ENCODE peak calls at places on chromosomes 4 and X, in seven cellular contexts. P is upper lobe of left lung; K is astrocyte; B is CD8-positive, alpha-beta memory T cell; J is left lung; O is right cardiac atrium; Y is lung. T is an unnamed sample.

GRCh38 chr4:149645790-149646189 is 169.9 kb downstream of the IQCM start:
- DNase-seq in P (no peak), K (no peak), B (no peak), J (no peak), O (no peak), Y (no peak), T (no peak)

GRCh38 chrX:26262121-26262523 is 46.2 kb downstream of the MAGEB5 start:
- DNase-seq in P (no peak), K (peak), B (no peak), J (no peak), O (no peak), Y (no peak), T (no peak)

GRCh38 chr4:183987987-183988392 is 82.9 kb downstream of the STOX2 start:
- DNase-seq in P (peak), K (peak), B (no peak), J (no peak), O (peak), Y (peak), T (no peak)

GRCh38 chrX:108122748-108123147 is 31.2 kb downstream of the ATG4A start:
- DNase-seq in P (no peak), K (peak), B (no peak), J (no peak), O (no peak), Y (no peak), T (no peak)

GRCh38 chr4:189083769-189084168 is 856.9 kb upstream of the FRG1 start:
- DNase-seq in P (no peak), K (no peak), B (no peak), J (no peak), O (no peak), Y (no peak), T (no peak)

GRCh38 chr4:8188743-8189550 is 10.1 kb upstream of the SH3TC1 start:
- DNase-seq in P (peak), K (no peak), B (no peak), J (peak), O (peak), Y (peak), T (no peak)

GRCh38 chr4:101304916-101305315 is 42.4 kb downstream of the PPP3CA start:
- DNase-seq in P (no peak), K (peak), B (no peak), J (no peak), O (no peak), Y (no peak), T (no peak)

GRCh38 chr4:165656829-165657467 is 216.1 kb upstream of the TLL1 start:
- DNase-seq in P (no peak), K (no peak), B (no peak), J (no peak), O (no peak), Y (no peak), T (no peak)

GRCh38 chrX:65667503-65668355 is at the start of gene MSN:
- DNase-seq in P (peak), K (no peak), B (peak), J (peak), O (peak), Y (peak), T (peak)

GRCh38 chrX:63424063-63424462 is 72.9 kb upstream of the SPIN4 start:
- DNase-seq in P (no peak), K (no peak), B (no peak), J (no peak), O (no peak), Y (no peak), T (no peak)

DNA sequence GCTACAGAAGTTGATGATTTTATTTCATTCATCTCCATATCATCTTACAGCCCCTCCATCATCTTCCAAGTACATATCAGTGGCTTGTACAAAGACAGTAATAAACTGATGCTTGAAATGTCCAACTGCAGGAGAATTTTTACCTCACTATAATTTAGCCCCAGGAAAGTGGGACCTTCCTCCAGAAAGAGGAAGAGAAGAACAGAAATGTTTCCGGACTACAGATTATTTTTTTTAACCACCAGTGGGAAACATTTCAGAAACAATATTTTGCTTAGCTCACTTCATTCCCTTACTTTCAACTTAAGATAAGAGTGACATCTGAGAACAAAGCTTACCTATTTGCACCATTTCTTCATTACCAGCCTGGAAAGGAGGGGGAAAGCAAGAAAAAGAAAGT is 2.0 kb downstream of the ADAMTS3 start:
- DNase-seq in P (no peak), K (no peak), B (no peak), J (no peak), O (no peak), Y (no peak), T (no peak)
- H3K4me3 ChIP-seq in P (no peak), K (peak), B (no peak), J (no peak), O (no peak), Y (no peak), T (no peak)

GRCh38 chrX:136198010-136198409 is 50.7 kb downstream of the FHL1 start:
- DNase-seq in P (no peak), K (no peak), B (no peak), J (no peak), O (no peak), Y (no peak), T (no peak)
- H3K4me3 ChIP-seq in P (no peak), K (no peak), B (no peak), J (no peak), O (peak), Y (no peak), T (no peak)

DNA sequence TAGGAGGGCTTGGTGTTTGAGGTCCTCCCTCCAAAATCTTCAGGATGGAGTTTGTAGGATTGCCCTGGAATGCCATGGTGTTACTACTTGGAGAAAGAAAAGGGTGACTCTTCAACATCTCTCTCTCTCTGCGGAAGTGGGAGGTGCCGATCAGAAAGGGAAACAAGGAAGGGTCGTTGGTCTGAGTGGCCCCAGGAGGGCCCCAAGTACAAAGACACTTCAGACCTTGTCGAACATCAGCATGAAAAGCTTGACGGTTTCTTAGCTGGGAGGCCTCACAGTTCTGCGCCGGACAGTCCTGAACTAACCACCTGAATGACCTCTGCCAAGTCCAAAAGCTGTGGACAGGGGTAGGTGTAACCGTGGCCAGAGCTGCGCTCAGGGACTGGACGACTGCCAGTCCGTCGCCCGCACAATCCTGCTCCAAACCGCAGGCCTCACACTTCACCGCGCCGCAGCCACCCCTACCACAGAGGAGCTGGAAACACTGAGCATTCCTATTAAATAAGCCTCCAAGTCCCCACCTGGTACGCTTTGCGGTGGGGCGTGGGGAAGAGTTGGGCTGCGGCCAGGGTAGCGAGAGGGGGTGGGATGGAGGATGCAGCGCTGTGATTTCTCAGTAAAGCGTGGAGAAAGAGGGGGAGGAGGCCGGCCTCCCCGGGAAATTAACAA is 540 bp upstream of the GSX2 start:
- DNase-seq in P (peak), K (peak), B (no peak), J (no peak), O (peak), Y (no peak), T (no peak)
- H3K4me3 ChIP-seq in P (peak), K (no peak), B (peak), J (no peak), O (peak), Y (no peak), T (peak)

GRCh38 chr4:15778742-15779231 is 659 bp downstream of the CD38 start:
- DNase-seq in P (peak), K (peak), B (peak), J (peak), O (peak), Y (peak), T (no peak)
- H3K4me3 ChIP-seq in P (peak), K (peak), B (peak), J (peak), O (peak), Y (peak), T (peak)

GRCh38 chr4:146334862-146335449 is 120.6 kb downstream of the REELD1 start:
- DNase-seq in P (no peak), K (no peak), B (no peak), J (no peak), O (peak), Y (no peak), T (no peak)

GRCh38 chr4:146335763-146336412 is 121.5 kb downstream of the REELD1 start:
- DNase-seq in P (no peak), K (no peak), B (no peak), J (no peak), O (peak), Y (no peak), T (no peak)

GRCh38 chr4:146333187-146333894 is 119.0 kb downstream of the REELD1 start:
- DNase-seq in P (no peak), K (peak), B (no peak), J (no peak), O (no peak), Y (no peak), T (no peak)

GRCh38 chr4:146336413-146336807 is 122.1 kb downstream of the REELD1 start:
- DNase-seq in P (no peak), K (peak), B (no peak), J (no peak), O (no peak), Y (no peak), T (no peak)

DNA sequence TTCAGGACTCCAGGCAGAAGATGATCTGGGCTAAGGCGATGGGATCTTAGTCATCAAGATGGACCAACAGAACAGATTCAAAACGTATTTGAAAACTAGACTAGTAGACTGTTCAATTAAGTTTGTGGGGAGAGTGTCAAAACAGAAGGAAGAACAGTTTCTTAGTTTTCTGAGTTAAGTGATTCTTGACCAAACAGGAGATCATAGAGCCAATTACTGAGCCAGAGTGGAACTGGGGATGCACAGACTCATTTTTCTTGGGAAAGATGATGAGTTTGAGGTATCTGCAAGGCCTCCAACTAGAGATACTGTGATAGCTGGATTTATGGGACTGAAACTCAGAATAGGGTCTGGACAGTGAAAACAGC is 119.5 kb downstream of the REELD1 start:
- DNase-seq in P (no peak), K (no peak), B (no peak), J (no peak), O (no peak), Y (no peak), T (no peak)
- H3K4me3 ChIP-seq in P (no peak), K (peak), B (no peak), J (no peak), O (no peak), Y (no peak), T (no peak)

GRCh38 chr4:1762264-1763010 is 30.7 kb upstream of the FGFR3 start:
- DNase-seq in P (no peak), K (no peak), B (no peak), J (no peak), O (no peak), Y (no peak), T (no peak)

GRCh38 chr4:1763550-1764080 is 29.5 kb upstream of the FGFR3 start:
- DNase-seq in P (no peak), K (no peak), B (no peak), J (no peak), O (peak), Y (no peak), T (no peak)

GRCh38 chr4:1761130-1761688 is 31.9 kb upstream of the FGFR3 start:
- DNase-seq in P (no peak), K (no peak), B (no peak), J (no peak), O (no peak), Y (no peak), T (no peak)

GRCh38 chr4:1764670-1765069 is 28.4 kb upstream of the FGFR3 start:
- DNase-seq in P (no peak), K (no peak), B (no peak), J (no peak), O (no peak), Y (no peak), T (no peak)

GRCh38 chr4:1763070-1763549 is 30.0 kb upstream of the FGFR3 start:
- DNase-seq in P (no peak), K (no peak), B (no peak), J (no peak), O (no peak), Y (no peak), T (no peak)
- H3K4me3 ChIP-seq in P (peak), K (no peak), B (no peak), J (no peak), O (peak), Y (no peak), T (no peak)

GRCh38 chrX:103063191-103063845 is 653 bp downstream of the BEX1 start:
- DNase-seq in P (peak), K (peak), B (no peak), J (no peak), O (peak), Y (no peak), T (no peak)
- H3K4me3 ChIP-seq in P (peak), K (peak), B (no peak), J (no peak), O (peak), Y (peak), T (no peak)

GRCh38 chr4:139242511-139243051 is 37.4 kb downstream of the MGARP start:
- DNase-seq in P (no peak), K (peak), B (no peak), J (no peak), O (no peak), Y (no peak), T (no peak)

GRCh38 chr4:139246166-139246565 is 33.9 kb downstream of the MGARP start:
- DNase-seq in P (no peak), K (no peak), B (no peak), J (no peak), O (no peak), Y (no peak), T (no peak)

GRCh38 chr4:139245590-139245989 is 34.4 kb downstream of the MGARP start:
- DNase-seq in P (no peak), K (peak), B (no peak), J (no peak), O (no peak), Y (no peak), T (no peak)

GRCh38 chr4:139241784-139242151 is 38.3 kb downstream of the MGARP start:
- DNase-seq in P (no peak), K (no peak), B (no peak), J (no peak), O (no peak), Y (no peak), T (no peak)

DNA sequence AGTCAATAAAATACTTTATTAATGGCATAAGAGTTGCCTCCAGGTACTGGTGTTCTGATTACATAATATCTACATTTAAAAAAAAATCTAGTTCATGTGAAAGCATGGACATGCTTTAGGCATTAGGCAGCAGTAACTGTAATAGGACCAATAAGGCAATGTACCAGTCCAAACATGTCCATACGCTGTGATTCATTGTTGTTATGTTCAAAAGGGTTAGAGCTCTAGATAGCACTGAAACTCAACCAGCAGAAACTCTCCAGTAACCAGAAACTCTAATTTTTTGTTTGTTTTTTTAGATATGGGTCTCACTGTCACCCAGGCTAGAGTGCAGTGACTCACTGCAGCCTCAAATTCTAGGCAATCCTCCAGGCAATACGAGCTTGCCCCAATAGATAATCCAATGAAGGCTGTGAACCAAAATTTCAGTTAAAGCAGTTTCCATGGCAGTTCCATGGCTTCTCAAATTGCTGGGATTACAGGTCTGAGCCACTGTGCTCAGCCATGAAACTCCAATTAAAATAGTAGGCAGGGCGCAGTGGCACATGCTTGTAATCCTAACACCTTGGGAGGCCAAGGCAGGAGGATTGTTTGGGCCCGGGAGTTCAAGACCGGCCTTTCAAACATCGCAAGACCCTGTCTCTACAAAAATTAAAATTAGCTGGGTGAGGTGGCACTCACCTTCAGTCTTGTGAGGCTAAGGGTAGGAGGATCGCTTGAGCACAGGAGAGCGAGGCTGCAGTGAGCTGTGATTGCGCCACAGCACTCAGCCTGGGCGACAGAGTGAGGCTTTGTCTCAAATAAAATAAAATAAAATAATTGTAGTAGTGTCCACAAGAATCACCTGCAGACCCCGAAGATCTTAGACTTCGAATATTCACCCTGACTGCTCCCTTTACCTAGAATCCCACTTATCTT is 36.3 kb downstream of the MGARP start:
- DNase-seq in P (no peak), K (peak), B (no peak), J (no peak), O (no peak), Y (no peak), T (no peak)
- H3K4me3 ChIP-seq in P (no peak), K (no peak), B (no peak), J (no peak), O (no peak), Y (no peak), T (no peak)